ENCODE peak calls at places on chromosomes 16 and 17, in eight cellular contexts. B, X, F, D, I, U, Q and M are unnamed samples.
A peak's percentile ranks its signal among the peaks of the same experiment; 100 is the strongest.

GRCh38 chr17:17780941-17781590 is 55.7 kb downstream of the SREBF1 start:
- DNase-seq in D (no peak), Q (peak; percentile 72), B (peak; percentile 90), U (no peak), F (no peak), X (no peak), I (peak; percentile 54), M (peak; percentile 62)

GRCh38 chr16:66689282-66689681 is 7.3 kb downstream of the CMTM4 start:
- DNase-seq in X (no peak), F (no peak), Q (no peak), B (no peak), I (no peak), D (no peak), U (peak; percentile 39), M (no peak)

GRCh38 chr16:23131841-23132576 is 17.2 kb downstream of the USP31 start:
- DNase-seq in D (no peak), B (no peak), U (no peak), X (peak; percentile 93), F (no peak), Q (no peak), I (no peak), M (no peak)

GRCh38 chr16:27243725-27244362 is 24.7 kb downstream of the NSMCE1 start:
- DNase-seq in D (no peak), Q (no peak), F (no peak), I (no peak), X (no peak), B (no peak), U (no peak), M (no peak)

GRCh38 chr17:55852734-55853133 is 101.9 kb downstream of the PCTP start:
- DNase-seq in B (no peak), X (no peak), F (no peak), U (no peak), I (no peak), D (no peak), Q (no peak), M (no peak)

GRCh38 chr17:56896217-56896967 is 17.5 kb downstream of the TRIM25 start:
- DNase-seq in F (no peak), I (no peak), U (no peak), X (no peak), Q (no peak), B (peak; percentile 40), D (no peak), M (no peak)

GRCh38 chr16:46844771-46845170 is 13.8 kb upstream of the C16orf87 start:
- DNase-seq in B (no peak), I (no peak), X (no peak), D (no peak), U (no peak), F (no peak), Q (no peak), M (no peak)

GRCh38 chr17:47665655-47666054 is 15.9 kb downstream of the KPNB1 start:
- DNase-seq in U (no peak), B (no peak), I (no peak), F (no peak), X (no peak), D (no peak), Q (no peak), M (no peak)

GRCh38 chr17:75124041-75124818 is 7.3 kb downstream of the NT5C start:
- DNase-seq in Q (no peak), X (peak; percentile 84), D (no peak), B (no peak), I (peak; percentile 97), F (no peak), U (peak; percentile 99), M (no peak)

GRCh38 chr17:50638851-50639767 is 4.4 kb downstream of the ABCC3 start:
- DNase-seq in D (peak; percentile 60), U (peak; percentile 98), B (no peak), I (peak; percentile 100), F (no peak), Q (no peak), X (peak; percentile 91), M (peak; percentile 87)

GRCh38 chr16:57265850-57266530 is 18.5 kb downstream of the PLLP start:
- DNase-seq in I (no peak), U (peak; percentile 75), X (peak; percentile 78), B (no peak), D (no peak), Q (no peak), F (no peak), M (no peak)

GRCh38 chr16:53053967-53054669 is 673 bp upstream of the CHD9 start:
- DNase-seq in X (peak; percentile 39), I (no peak), D (no peak), U (no peak), F (no peak), B (no peak), Q (no peak), M (no peak)

GRCh38 chr17:80512233-80512632 is 32.4 kb upstream of the RPTOR start:
- DNase-seq in I (no peak), F (no peak), U (no peak), Q (no peak), D (no peak), X (no peak), B (no peak), M (no peak)

GRCh38 chr17:67431210-67432015 is 54.3 kb downstream of the PITPNC1 start:
- DNase-seq in U (peak; percentile 93), I (peak; percentile 75), D (no peak), F (no peak), X (peak; percentile 93), Q (no peak), B (no peak), M (no peak)

GRCh38 chr16:3065069-3065741 is at the start of gene IL32:
- DNase-seq in X (peak; percentile 91), I (no peak), F (peak; percentile 38), Q (no peak), B (no peak), D (peak; percentile 36), U (peak; percentile 77), M (no peak)

GRCh38 chr17:15511142-15511541 is 43.7 kb upstream of the CDRT4 start:
- DNase-seq in D (no peak), Q (no peak), B (no peak), X (no peak), U (no peak), F (no peak), I (no peak), M (no peak)

GRCh38 chr16:28039493-28039892 is 24.0 kb downstream of the GSG1L start:
- DNase-seq in B (no peak), D (no peak), Q (no peak), X (no peak), I (no peak), F (no peak), U (no peak), M (no peak)

GRCh38 chr16:73735018-73735417 is 561.6 kb upstream of the PSMD7 start:
- DNase-seq in B (no peak), U (peak; percentile 69), D (no peak), F (no peak), Q (no peak), I (peak; percentile 38), X (peak; percentile 1), M (no peak)

GRCh38 chr17:69404398-69404797 is 10.1 kb upstream of the MAP2K6 start:
- DNase-seq in F (no peak), Q (no peak), D (no peak), I (peak; percentile 55), X (no peak), U (no peak), B (no peak), M (no peak)

GRCh38 chr16:2236362-2237075 is at the start of gene DNASE1L2:
- DNase-seq in F (no peak), D (no peak), U (no peak), B (peak; percentile 68), Q (peak; percentile 46), X (no peak), I (no peak), M (no peak)

GRCh38 chr17:67377727-67378443 is 804 bp downstream of the PITPNC1 start:
- DNase-seq in D (no peak), F (peak; percentile 20), X (peak; percentile 46), I (no peak), Q (peak; percentile 44), B (peak; percentile 60), U (peak; percentile 54), M (no peak)

GRCh38 chr17:41451154-41451728 is 10.5 kb upstream of the KRT38 start:
- DNase-seq in I (no peak), Q (no peak), F (no peak), U (no peak), D (no peak), B (no peak), X (no peak), M (no peak)

GRCh38 chr17:83083368-83084201 is 4.2 kb downstream of the METRNL start:
- DNase-seq in F (peak; percentile 54), B (peak; percentile 89), U (peak; percentile 61), Q (no peak), D (no peak), X (peak; percentile 71), I (peak; percentile 88), M (no peak)

GRCh38 chr16:12092347-12092882 is 115.9 kb downstream of the SNX29 start:
- DNase-seq in U (peak; percentile 53), D (no peak), F (no peak), X (peak; percentile 64), Q (no peak), I (peak; percentile 58), B (no peak), M (peak; percentile 46)

GRCh38 chr16:80467961-80468360 is 72.8 kb upstream of the DYNLRB2 start:
- DNase-seq in Q (no peak), B (no peak), X (no peak), F (no peak), I (no peak), D (no peak), U (no peak), M (no peak)

GRCh38 chr17:27466748-27467375 is 10.6 kb downstream of the KSR1 start:
- DNase-seq in F (no peak), Q (no peak), X (peak; percentile 27), U (no peak), B (no peak), I (no peak), D (no peak), M (no peak)

GRCh38 chr16:4415538-4416199 is 727 bp downstream of the CORO7 start:
- DNase-seq in Q (peak; percentile 43), U (peak; percentile 51), I (no peak), F (no peak), D (no peak), B (peak; percentile 69), X (peak; percentile 36), M (no peak)

GRCh38 chr17:7258731-7259554 is 3.3 kb downstream of the CLDN7 start:
- DNase-seq in U (no peak), I (peak; percentile 65), F (no peak), D (no peak), X (no peak), Q (no peak), B (no peak), M (no peak)

GRCh38 chr17:4407216-4407615 is 26.5 kb upstream of the SPNS3 start:
- DNase-seq in X (no peak), Q (no peak), I (peak; percentile 60), F (no peak), B (no peak), D (no peak), U (no peak), M (no peak)

GRCh38 chr16:79099701-79100100 is 500.8 kb downstream of the MAF start:
- DNase-seq in I (no peak), F (no peak), Q (no peak), X (no peak), U (no peak), D (no peak), B (no peak), M (no peak)

GRCh38 chr16:27113341-27113841 is 46.7 kb downstream of the C16orf82 start:
- DNase-seq in I (no peak), D (no peak), Q (no peak), B (no peak), F (no peak), X (peak; percentile 6), U (no peak), M (no peak)

GRCh38 chr17:78534492-78535284 is 42.5 kb downstream of the DNAH17 start:
- DNase-seq in Q (no peak), B (no peak), X (no peak), U (no peak), D (no peak), I (no peak), F (no peak), M (no peak)

GRCh38 chr16:56600398-56600999 is 7.9 kb upstream of the MT2A start:
- DNase-seq in U (no peak), I (peak; percentile 48), F (no peak), B (peak; percentile 80), X (peak; percentile 61), D (no peak), Q (peak; percentile 88), M (no peak)

GRCh38 chr16:85720319-85720637 is 30.6 kb downstream of the C16orf74 start:
- DNase-seq in Q (no peak), D (peak; percentile 20), F (no peak), X (no peak), I (peak; percentile 64), B (no peak), U (peak; percentile 39), M (no peak)